ENCODE peak calls at places on chromosomes 12 and 14, in seven cellular contexts. R is activated CD8-positive, alpha-beta T cell treated with anti-CD3 and anti-CD28 coated beads for 36 hours; P is epithelial cell of proximal tubule; J is mesothelial cell of epicardium; M is thoracic aorta; I is vagina; U is pancreas. W is an unnamed sample.

GRCh38 chr12:3520711-3521110 is 29.7 kb downstream of the PRMT8 start:
- DNase-seq in R (no peak), P (no peak), J (no peak), M (no peak), I (no peak), U (no peak), W (no peak)

GRCh38 chr12:123078114-123078465 is 72.8 kb downstream of the PITPNM2 start:
- DNase-seq in R (no peak), P (no peak), J (no peak), M (no peak), I (no peak), U (no peak), W (no peak)

GRCh38 chr14:105470812-105471771 is 3.5 kb upstream of the CRIP2 start:
- DNase-seq in R (no peak), P (no peak), J (no peak), M (no peak), I (no peak), U (no peak), W (no peak)

GRCh38 chr12:42625611-42626010 is 36.1 kb upstream of the PRICKLE1 start:
- DNase-seq in R (no peak), P (no peak), J (no peak), M (no peak), I (no peak), U (no peak), W (no peak)

GRCh38 chr14:38210168-38210567 is 2.5 kb downstream of the SSTR1 start:
- DNase-seq in R (peak; percentile 10), P (no peak), J (no peak), M (no peak), I (no peak), U (peak; percentile 48), W (no peak)

GRCh38 chr14:67622675-67623074 is 3.0 kb downstream of the ARG2 start:
- DNase-seq in R (peak; percentile 59), P (no peak), J (no peak), M (no peak), I (no peak), U (no peak), W (no peak)

GRCh38 chr12:122865268-122866231 is 30.3 kb downstream of the HIP1R start:
- DNase-seq in R (peak; percentile 40), P (no peak), J (no peak), M (no peak), I (no peak), U (peak; percentile 90), W (no peak)

GRCh38 chr14:87491816-87492215 is 501.2 kb downstream of the GALC start:
- DNase-seq in R (no peak), P (no peak), J (no peak), M (no peak), I (no peak), U (no peak), W (no peak)

GRCh38 chr12:130043685-130044421 is 118.4 kb upstream of the FZD10 start:
- DNase-seq in R (no peak), P (no peak), J (no peak), M (no peak), I (no peak), U (no peak), W (no peak)

GRCh38 chr14:98904677-98905076 is 367.3 kb downstream of the BCL11B start:
- DNase-seq in R (no peak), P (no peak), J (no peak), M (no peak), I (no peak), U (no peak), W (no peak)

GRCh38 chr14:38366374-38366773 is 110.5 kb upstream of the CLEC14A start:
- DNase-seq in R (no peak), P (no peak), J (no peak), M (no peak), I (no peak), U (no peak), W (no peak)

GRCh38 chr14:102540310-102541028 is 30.9 kb upstream of the ANKRD9 start:
- DNase-seq in R (no peak), P (no peak), J (peak; percentile 86), M (no peak), I (no peak), U (peak; percentile 60), W (no peak)

GRCh38 chr14:89137514-89138163 is 279.4 kb downstream of the FOXN3 start:
- DNase-seq in R (no peak), P (peak; percentile 75), J (no peak), M (peak; percentile 76), I (no peak), U (no peak), W (no peak)

GRCh38 chr12:2008677-2009076 is 4.4 kb upstream of the DCP1B start:
- DNase-seq in R (no peak), P (no peak), J (no peak), M (no peak), I (no peak), U (no peak), W (no peak)

GRCh38 chr14:102594514-102595175 is 2.2 kb downstream of the RCOR1 start:
- DNase-seq in R (peak; percentile 88), P (no peak), J (no peak), M (peak; percentile 9), I (no peak), U (no peak), W (peak; percentile 85)

GRCh38 chr14:93764211-93764659 is 24.1 kb downstream of the PRIMA1 start:
- DNase-seq in R (no peak), P (no peak), J (no peak), M (peak; percentile 21), I (no peak), U (no peak), W (no peak)

GRCh38 chr12:34338751-34339150 is 316.5 kb downstream of the ALG10 start:
- DNase-seq in R (no peak), P (no peak), J (no peak), M (no peak), I (no peak), U (no peak), W (no peak)

GRCh38 chr12:18462437-18462836 is 201.1 kb downstream of the PIK3C2G start:
- DNase-seq in R (no peak), P (no peak), J (no peak), M (no peak), I (no peak), U (no peak), W (no peak)

GRCh38 chr12:74412607-74413230 is 124.9 kb upstream of the ATXN7L3B start:
- DNase-seq in R (no peak), P (no peak), J (no peak), M (no peak), I (no peak), U (no peak), W (peak; percentile 9)

GRCh38 chr14:104315625-104316024 is 177.2 kb downstream of the KIF26A start:
- DNase-seq in R (no peak), P (no peak), J (no peak), M (no peak), I (no peak), U (no peak), W (no peak)

GRCh38 chr14:103828315-103828967 is 18.9 kb downstream of the PPP1R13B start:
- DNase-seq in R (peak; percentile 49), P (no peak), J (no peak), M (no peak), I (no peak), U (no peak), W (no peak)

GRCh38 chr12:114046236-114046998 is 80.3 kb upstream of the RBM19 start:
- DNase-seq in R (no peak), P (no peak), J (no peak), M (no peak), I (no peak), U (no peak), W (no peak)

GRCh38 chr14:72782182-72782508 is 111.8 kb downstream of the DPF3 start:
- DNase-seq in R (no peak), P (no peak), J (no peak), M (no peak), I (no peak), U (no peak), W (no peak)

GRCh38 chr14:60164717-60165546 is at the start of gene DHRS7:
- DNase-seq in R (peak; percentile 73), P (no peak), J (peak; percentile 78), M (peak; percentile 25), I (no peak), U (peak; percentile 91), W (peak; percentile 88)

GRCh38 chr14:75450381-75451276 is 22.8 kb downstream of the JDP2 start:
- DNase-seq in R (no peak), P (peak; percentile 61), J (no peak), M (no peak), I (no peak), U (peak; percentile 95), W (no peak)

GRCh38 chr12:110638792-110639191 is 24.9 kb downstream of the TCTN1 start:
- DNase-seq in R (no peak), P (no peak), J (no peak), M (no peak), I (no peak), U (no peak), W (no peak)

GRCh38 chr12:103705098-103705497 is 118.0 kb downstream of the STAB2 start:
- DNase-seq in R (no peak), P (no peak), J (no peak), M (no peak), I (no peak), U (no peak), W (no peak)

DNA sequence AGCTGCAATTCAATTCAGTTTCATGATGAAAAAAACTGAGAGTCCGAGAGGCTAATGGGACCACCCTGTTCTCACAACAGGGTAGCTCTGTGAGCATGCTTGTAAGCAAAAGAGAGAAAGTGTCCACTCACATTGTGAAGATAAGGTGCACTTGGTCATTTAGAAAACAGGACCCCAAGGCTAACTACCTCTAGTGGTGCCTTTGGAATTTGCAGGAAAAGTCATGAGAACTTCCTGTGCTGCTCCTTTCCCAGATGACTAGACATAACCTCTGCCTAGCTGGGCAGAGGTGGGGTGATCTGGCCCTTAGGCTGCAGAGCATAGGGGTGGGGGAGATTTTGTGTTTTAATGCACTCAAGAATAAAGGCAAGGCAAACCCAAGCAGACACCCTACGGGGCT is 118.9 kb downstream of the STAB2 start:
- DNase-seq in R (no peak), P (no peak), J (no peak), M (no peak), I (no peak), U (no peak), W (no peak)
- TF ChIP-seq CTCF in R (no peak), P (peak; percentile 33), J (no peak), M (no peak), I (no peak), U (no peak), W (no peak)

DNA sequence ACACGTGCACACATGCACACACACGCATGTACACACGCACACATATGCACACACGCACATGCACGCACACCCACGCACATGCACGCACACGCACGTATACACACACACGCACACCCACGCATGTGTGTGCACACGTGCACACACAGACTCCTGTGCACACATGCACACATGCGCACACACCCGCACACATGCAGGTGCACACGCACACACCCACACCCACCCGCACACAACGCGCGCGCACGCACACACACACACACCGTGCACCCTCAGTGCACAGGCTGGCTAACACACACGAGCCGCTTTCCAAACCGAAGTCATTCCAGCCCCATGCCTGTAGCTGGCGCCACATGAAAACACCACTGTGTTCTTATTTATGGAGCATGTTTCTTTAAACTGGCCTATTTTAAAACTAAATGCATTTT is 45.3 kb downstream of the GALNT9 start:
- DNase-seq in R (peak; percentile 9), P (no peak), J (no peak), M (no peak), I (no peak), U (peak; percentile 13), W (no peak)
- TF ChIP-seq CTCF in R (no peak), P (peak; percentile 63), J (no peak), M (no peak), I (no peak), U (no peak), W (no peak)

GRCh38 chr12:53064613-53065415 is 14.4 kb downstream of the SPRYD3 start:
- DNase-seq in R (no peak), P (no peak), J (no peak), M (no peak), I (peak; percentile 92), U (no peak), W (no peak)
- TF ChIP-seq CTCF in R (no peak), P (no peak), J (no peak), M (no peak), I (no peak), U (no peak), W (no peak)

GRCh38 chr12:60257063-60257462 is 661.2 kb downstream of the SLC16A7 start:
- DNase-seq in R (no peak), P (peak; percentile 10), J (no peak), M (no peak), I (no peak), U (no peak), W (no peak)
- TF ChIP-seq CTCF in R (no peak), P (peak; percentile 27), J (no peak), M (no peak), I (no peak), U (no peak), W (no peak)